ENCODE peak calls at places on chromosomes 1 and 21, in four cellular contexts. S is body of pancreas, W is esophagus muscularis mucosa, F is upper lobe of left lung. T is an unnamed sample.

GRCh38 chr1:221416723-221417122 is 325.2 kb downstream of the DUSP10 start:
- DNase-seq in S (no peak), W (no peak), F (no peak), T (no peak)

GRCh38 chr1:15102646-15103045 is 50.9 kb upstream of the TMEM51 start:
- DNase-seq in S (no peak), W (no peak), F (no peak), T (no peak)

GRCh38 chr1:203534526-203534925 is 40.6 kb downstream of the OPTC start:
- DNase-seq in S (peak; percentile 66), W (peak; percentile 95), F (no peak), T (no peak)

GRCh38 chr1:180917306-180918065 is 4.8 kb downstream of the KIAA1614 start:
- DNase-seq in S (no peak), W (no peak), F (no peak), T (no peak)

GRCh38 chr21:30129246-30129645 is 37.4 kb downstream of the CLDN17 start:
- DNase-seq in S (no peak), W (no peak), F (no peak), T (no peak)

GRCh38 chr1:41073971-41074370 is 52.4 kb upstream of the SLFNL1 start:
- DNase-seq in S (no peak), W (no peak), F (no peak), T (no peak)

GRCh38 chr1:46424730-46425129 is 30.6 kb downstream of the FAAH start:
- DNase-seq in S (no peak), W (no peak), F (no peak), T (no peak)

GRCh38 chr1:3469849-3470649 is 15.6 kb downstream of the ARHGEF16 start:
- DNase-seq in S (no peak), W (no peak), F (no peak), T (no peak)

GRCh38 chr1:111628153-111628552 is 8.6 kb downstream of the RAP1A start:
- DNase-seq in S (no peak), W (no peak), F (no peak), T (no peak)

GRCh38 chr1:206498685-206499084 is 8.6 kb upstream of the RASSF5 start:
- DNase-seq in S (no peak), W (no peak), F (no peak), T (no peak)

GRCh38 chr1:206497774-206498173 is 9.6 kb upstream of the RASSF5 start:
- DNase-seq in S (no peak), W (no peak), F (peak; percentile 69), T (no peak)

GRCh38 chr1:206502403-206502802 is 4.9 kb upstream of the RASSF5 start:
- DNase-seq in S (no peak), W (no peak), F (no peak), T (no peak)

GRCh38 chr1:206501881-206502280 is 5.5 kb upstream of the RASSF5 start:
- DNase-seq in S (no peak), W (no peak), F (no peak), T (no peak)

GRCh38 chr1:206500046-206500445 is 7.3 kb upstream of the RASSF5 start:
- DNase-seq in S (no peak), W (no peak), F (no peak), T (no peak)
- TF ChIP-seq POLR2A in S (no peak), W (no peak), F (no peak), T (no peak)

DNA sequence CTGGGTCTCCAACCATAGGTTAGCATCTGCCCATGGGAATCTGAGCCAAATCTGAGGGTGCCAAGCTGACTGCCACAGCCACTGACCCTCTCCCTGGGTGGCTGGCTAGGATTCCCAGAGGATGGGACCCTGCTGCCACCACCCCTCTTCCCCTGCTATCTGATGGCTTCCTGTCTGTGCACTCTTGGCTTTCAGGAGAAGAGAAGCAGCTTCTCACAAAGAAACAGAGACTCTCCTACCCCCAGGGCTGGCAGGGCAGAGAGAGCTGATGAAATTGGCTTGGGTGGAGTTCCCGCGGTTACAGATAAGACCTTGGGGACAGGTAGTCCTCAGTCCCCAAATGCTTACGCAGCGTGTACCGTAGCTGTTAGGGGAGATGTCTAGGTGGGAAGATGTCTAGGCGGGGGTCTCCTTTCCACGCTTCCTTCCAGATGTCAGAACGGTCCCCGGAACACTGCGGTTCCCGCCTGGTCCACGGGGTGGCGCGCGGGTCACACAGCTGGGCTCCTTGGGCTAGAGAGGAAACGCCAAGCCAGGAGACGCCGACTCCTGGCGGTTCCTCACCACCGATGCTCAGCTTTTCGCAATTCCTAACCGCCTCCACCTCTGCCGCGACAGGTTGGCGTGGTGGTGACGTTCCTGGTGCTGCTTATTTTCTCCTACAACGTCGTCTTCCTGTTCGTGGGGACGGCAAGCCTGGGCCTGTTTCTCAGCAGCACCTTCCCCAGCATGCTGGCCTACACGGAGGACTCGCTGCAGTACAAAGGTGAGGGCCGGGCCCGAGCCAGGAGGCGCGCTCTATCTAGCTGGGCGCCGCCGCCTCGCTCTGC is 40.1 kb downstream of the ELK4 start:
- DNase-seq in S (peak; percentile 89), W (peak; percentile 98), F (peak; percentile 87), T (peak; percentile 61)
- TF ChIP-seq POLR2A in S (peak; percentile 62), W (no peak), F (no peak), T (no peak)

GRCh38 chr1:164701221-164701761 is 142.3 kb downstream of the PBX1 start:
- DNase-seq in S (no peak), W (no peak), F (no peak), T (no peak)

GRCh38 chr1:164703415-164703814 is 144.4 kb downstream of the PBX1 start:
- DNase-seq in S (peak; percentile 80), W (no peak), F (no peak), T (no peak)

GRCh38 chr1:164703971-164704411 is 145.0 kb downstream of the PBX1 start:
- DNase-seq in S (no peak), W (no peak), F (no peak), T (no peak)

GRCh38 chr1:164702216-164702615 is 143.2 kb downstream of the PBX1 start:
- DNase-seq in S (no peak), W (no peak), F (no peak), T (no peak)

DNA sequence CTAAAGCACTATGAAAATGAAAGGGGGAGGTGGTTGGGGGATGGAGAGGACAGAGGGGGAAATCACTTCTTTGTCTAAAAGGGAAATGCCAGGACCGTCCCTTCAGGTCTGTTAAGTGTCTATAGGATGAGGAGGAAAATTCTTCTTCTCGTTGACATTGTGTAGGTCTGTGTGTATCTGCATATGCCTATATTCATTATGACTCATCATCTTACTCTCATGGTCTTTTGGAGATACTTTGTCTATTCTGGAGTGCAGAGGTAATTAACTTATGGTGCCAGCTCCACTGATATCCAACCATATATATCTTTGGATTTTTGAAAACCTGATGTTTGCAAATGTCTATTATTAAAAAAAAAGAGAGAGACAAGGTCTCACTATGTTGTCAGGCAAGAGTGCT is 143.7 kb downstream of the PBX1 start:
- DNase-seq in S (no peak), W (no peak), F (no peak), T (no peak)
- TF ChIP-seq POLR2A in S (no peak), W (no peak), F (no peak), T (no peak)

GRCh38 chr1:192530254-192530653 is 45.3 kb upstream of the RGS1 start:
- DNase-seq in S (no peak), W (no peak), F (no peak), T (no peak)
- TF ChIP-seq POLR2A in S (peak; percentile 30), W (no peak), F (no peak), T (peak; percentile 49)

GRCh38 chr1:27830621-27831424 is at the start of gene PPP1R8:
- DNase-seq in S (peak; percentile 93), W (peak; percentile 96), F (peak; percentile 94), T (peak; percentile 78)
- TF ChIP-seq POLR2A in S (peak; percentile 84), W (peak; percentile 62), F (peak; percentile 54), T (peak; percentile 95)